ENCODE peak calls at places on chromosomes 16 and 17, in five cellular contexts. E is CD8-positive, alpha-beta T cell; I is SJCRH30; Z is HAP-1; P is mucosa of descending colon. M is an unnamed sample. For H3K4me1, the result is how much of the 10 kb centered on the place peaks cover.

GRCh38 chr16:83994087-83994486 is 26.0 kb downstream of the NECAB2 start:
- DNase-seq in Z (no peak), E (no peak), P (no peak), I (no peak), M (no peak)

GRCh38 chr16:24700549-24701392 is 28.7 kb upstream of the TNRC6A start:
- DNase-seq in Z (no peak), P (peak), I (peak), E (no peak), M (peak)

GRCh38 chr17:29240477-29240876 is 6.2 kb upstream of the CRYBA1 start:
- DNase-seq in Z (no peak), P (no peak), E (no peak), I (no peak), M (no peak)

GRCh38 chr17:75691371-75692290 is 24.5 kb downstream of the SAP30BP start:
- DNase-seq in E (no peak), I (no peak), P (peak), Z (peak), M (no peak)

GRCh38 chr17:81200695-81201580 is 21.8 kb downstream of the CEP131 start:
- DNase-seq in Z (peak), E (no peak), P (no peak), I (peak), M (peak)

GRCh38 chr16:86410529-86410928 is 99.8 kb upstream of the FOXF1 start:
- DNase-seq in I (no peak), P (no peak), E (no peak), Z (no peak), M (no peak)

GRCh38 chr16:55499951-55500350 is 8.9 kb upstream of the LPCAT2 start:
- DNase-seq in I (peak), Z (no peak), E (no peak), P (no peak), M (no peak)

GRCh38 chr16:31200821-31201510 is 1.6 kb downstream of the PYCARD start:
- DNase-seq in Z (no peak), P (no peak), E (no peak), I (peak), M (peak)

GRCh38 chr16:83943516-83944050 is 9.5 kb upstream of the OSGIN1 start:
- DNase-seq in I (no peak), E (no peak), Z (no peak), P (no peak), M (no peak)

GRCh38 chr17:45425125-45425983 is 7.3 kb downstream of the ARHGAP27 start:
- DNase-seq in E (no peak), Z (peak), I (peak), P (peak), M (peak)

GRCh38 chr17:80854220-80854619 is 137.4 kb upstream of the CHMP6 start:
- DNase-seq in Z (no peak), E (no peak), I (no peak), P (no peak), M (no peak)

GRCh38 chr17:66523378-66524174 is 221.2 kb downstream of the PRKCA start:
- DNase-seq in I (no peak), P (peak), E (no peak), Z (no peak), M (no peak)

GRCh38 chr17:5583426-5584382 is 605 bp downstream of the NLRP1 start:
- DNase-seq in E (no peak), P (no peak), Z (no peak), I (no peak), M (no peak)

GRCh38 chr16:85557083-85557975 is 55.8 kb upstream of the GSE1 start:
- DNase-seq in E (no peak), I (no peak), Z (peak), P (peak), M (peak)

GRCh38 chr17:60724647-60725046 is 47.0 kb downstream of the BCAS3 start:
- DNase-seq in P (no peak), Z (no peak), I (no peak), E (no peak), M (no peak)

GRCh38 chr17:77419547-77420475 is 279.0 kb downstream of the SEC14L1 start:
- DNase-seq in P (no peak), I (peak), E (no peak), Z (peak), M (peak)

GRCh38 chr16:78606572-78606971 is 507.1 kb downstream of the WWOX start:
- DNase-seq in I (peak), Z (peak), E (no peak), P (no peak), M (no peak)

GRCh38 chr16:1983544-1984346 is at the start of gene GFER:
- DNase-seq in Z (peak), P (peak), E (peak), I (peak), M (peak)

GRCh38 chr17:17500999-17501605 is 4.9 kb upstream of the RASD1 start:
- DNase-seq in E (no peak), I (no peak), Z (no peak), P (peak), M (no peak)

GRCh38 chr17:28402224-28402630 is 3.8 kb downstream of the SLC46A1 start:
- DNase-seq in E (no peak), Z (no peak), P (no peak), I (no peak), M (peak)

GRCh38 chr17:77466140-77466539 is 325.4 kb downstream of the SEC14L1 start:
- DNase-seq in E (no peak), Z (peak), P (no peak), I (no peak), M (no peak)

GRCh38 chr16:25606069-25606468 is 85.7 kb upstream of the HS3ST4 start:
- DNase-seq in P (no peak), Z (no peak), E (no peak), I (no peak), M (no peak)

GRCh38 chr16:78461087-78461486 is 361.6 kb downstream of the WWOX start:
- DNase-seq in E (no peak), Z (no peak), I (peak), P (no peak), M (no peak)

GRCh38 chr17:80629298-80630028 is 84.8 kb downstream of the RPTOR start:
- DNase-seq in Z (no peak), I (no peak), P (no peak), E (no peak), M (no peak)

GRCh38 chr17:81153340-81153803 is 11.9 kb upstream of the PVALEF start:
- DNase-seq in P (no peak), I (peak), Z (no peak), E (no peak), M (no peak)

GRCh38 chr16:15464401-15465186 is 30.2 kb downstream of the BMERB1 start:
- DNase-seq in E (no peak), Z (no peak), P (no peak), I (no peak), M (no peak)

GRCh38 chr16:27463741-27464662 is 62.0 kb downstream of the IL21R start:
- DNase-seq in E (peak), I (no peak), Z (no peak), P (no peak), M (no peak)

GRCh38 chr16:35195173-35195863 is 1735.9 kb downstream of the TP53TG3F start:
- DNase-seq in I (no peak), E (no peak), Z (no peak), P (no peak), M (no peak)

DNA sequence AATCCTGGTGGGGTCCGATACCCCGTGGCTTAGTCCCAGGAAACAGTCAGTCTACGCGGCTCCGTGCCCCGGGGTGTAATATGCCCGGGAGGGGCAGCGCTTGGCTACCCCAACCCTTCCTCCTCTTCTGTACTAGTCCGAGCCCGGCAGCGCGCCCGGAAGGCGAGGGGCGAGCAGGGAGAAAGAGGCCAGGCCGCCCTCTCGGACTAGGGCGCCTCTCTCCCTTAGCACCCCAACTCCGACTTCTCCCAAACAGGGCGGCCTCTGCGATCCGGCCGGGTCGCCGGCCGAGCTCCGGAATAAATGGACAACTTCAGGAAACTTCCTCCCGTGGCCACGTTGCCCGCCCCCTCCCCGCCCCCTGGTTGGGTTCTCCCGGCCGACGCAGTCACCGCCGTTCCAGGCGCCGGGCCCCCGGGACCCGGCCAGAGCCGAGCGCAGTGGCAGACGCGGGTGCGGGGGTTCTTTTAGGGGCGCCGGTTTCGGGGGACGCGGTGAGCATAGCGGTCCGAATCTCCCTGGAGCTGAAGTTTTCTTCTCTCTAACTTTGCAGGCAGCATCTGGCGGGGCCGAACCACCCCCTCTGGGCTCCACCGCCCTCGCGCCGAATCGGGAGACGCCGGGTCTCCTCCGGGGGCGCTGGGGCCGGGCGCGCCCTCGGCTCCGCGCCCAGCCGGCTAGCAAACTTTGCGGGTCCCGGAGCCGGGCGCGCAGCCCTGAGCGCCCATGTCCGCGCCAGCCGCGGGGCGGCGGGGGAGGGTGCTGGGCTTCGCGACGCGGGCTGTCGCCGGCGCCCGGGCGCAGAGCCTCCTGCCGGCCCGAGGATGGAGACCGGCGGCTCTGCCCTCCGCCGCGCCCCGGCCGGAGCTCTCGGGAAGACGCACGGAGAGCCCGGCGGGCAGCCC is at the start of gene SDK2:
- DNase-seq in I (peak), Z (no peak), E (no peak), P (peak), M (no peak)
- H3K4me3 ChIP-seq in I (peak), Z (peak), E (peak), P (no peak), M (peak)

DNA sequence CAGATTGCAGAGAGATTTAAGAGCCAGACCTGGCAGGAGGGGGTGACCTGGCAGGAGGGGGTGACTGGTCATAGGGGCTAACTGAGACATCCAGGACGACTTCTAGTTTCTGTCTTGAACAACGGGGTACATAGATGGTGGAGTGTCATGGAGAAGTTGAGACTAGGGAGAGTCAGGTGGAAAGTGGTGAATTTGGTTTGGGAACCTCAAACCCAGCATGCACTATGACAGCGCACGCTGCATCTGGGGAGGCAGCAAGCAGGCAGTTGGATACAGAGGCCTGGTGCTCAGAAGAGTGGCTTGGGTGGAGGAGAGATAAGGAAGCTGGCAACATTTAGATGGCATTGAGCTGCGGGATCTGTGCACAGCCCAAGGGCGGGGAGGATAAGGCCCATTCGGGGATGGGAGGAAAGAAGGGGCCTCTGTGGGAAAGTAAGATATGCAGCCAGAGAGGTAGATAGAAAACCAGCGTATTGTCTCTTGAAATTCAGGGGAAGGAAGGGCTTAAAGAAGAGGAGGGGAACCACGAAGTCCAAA is 4.5 kb downstream of the RIPOR1 start:
- DNase-seq in P (no peak), Z (no peak), E (no peak), I (no peak), M (no peak)
- H3K4me1 ChIP-seq in P (under half), Z (under half), E (under half), I (under half), M (under half)

GRCh38 chr17:55284001-55284884 is 19.5 kb downstream of the HLF start:
- DNase-seq in I (no peak), Z (no peak), E (no peak), P (peak), M (peak)

GRCh38 chr17:55283256-55283965 is 18.7 kb downstream of the HLF start:
- DNase-seq in Z (no peak), P (no peak), I (no peak), E (no peak), M (no peak)

GRCh38 chr17:55285340-55286301 is 20.9 kb downstream of the HLF start:
- DNase-seq in I (no peak), P (peak), E (no peak), Z (no peak), M (peak)

GRCh38 chr17:55286681-55287589 is 22.2 kb downstream of the HLF start:
- DNase-seq in P (peak), I (no peak), E (no peak), Z (no peak), M (peak)

DNA sequence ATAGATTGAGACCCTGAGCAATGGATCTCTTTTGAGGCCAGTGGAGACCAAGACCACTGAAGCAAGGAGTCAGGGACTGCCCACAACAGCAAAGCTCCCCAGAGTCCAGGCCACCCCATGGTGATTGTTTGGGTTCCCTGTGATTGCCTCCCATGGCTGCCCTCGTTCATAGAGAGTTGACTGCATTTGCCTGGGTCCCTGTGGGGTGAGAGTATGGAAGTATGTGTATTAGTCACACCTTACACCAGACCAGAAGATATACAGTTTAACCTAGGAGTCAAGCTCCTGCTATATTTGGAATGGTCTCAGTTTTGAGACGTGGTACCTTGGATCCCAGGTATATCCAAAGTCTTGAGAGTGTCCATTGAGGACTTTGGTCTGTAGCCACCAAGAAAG is 20.2 kb downstream of the HLF start:
- DNase-seq in E (no peak), Z (no peak), I (no peak), P (no peak), M (no peak)
- H3K4me3 ChIP-seq in E (no peak), Z (no peak), I (no peak), P (no peak), M (no peak)

DNA sequence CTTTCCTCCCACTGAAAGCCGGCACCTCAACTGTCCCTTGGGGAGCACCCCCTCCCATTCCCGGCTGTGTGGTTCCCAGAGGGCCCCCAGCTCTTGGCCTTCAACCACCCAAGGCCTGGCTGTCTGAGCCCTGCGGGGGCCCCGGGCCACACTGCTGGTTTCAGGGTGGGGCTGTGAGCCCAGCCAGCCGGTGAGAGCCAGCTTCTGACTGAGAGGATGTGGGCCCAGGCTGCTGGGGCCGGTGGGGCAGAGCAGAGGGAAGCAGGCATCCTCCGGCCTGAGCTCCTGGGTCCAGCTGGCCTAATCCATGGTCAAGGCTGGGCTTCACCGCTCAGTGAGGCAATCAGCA is 875 bp upstream of the LGALS3BP start:
- DNase-seq in Z (no peak), P (peak), E (no peak), I (no peak), M (no peak)
- H3K4me1 ChIP-seq in Z (under half), P (under half), E (under half), I (under half), M (under half)

GRCh38 chr16:49276646-49277385 is 4.8 kb downstream of the CBLN1 start:
- DNase-seq in I (no peak), Z (no peak), P (no peak), E (no peak), M (no peak)
- H3K4me3 ChIP-seq in I (no peak), Z (no peak), P (no peak), E (no peak), M (no peak)

GRCh38 chr17:69579961-69580677 is 165.6 kb downstream of the MAP2K6 start:
- DNase-seq in E (no peak), Z (no peak), P (no peak), I (no peak), M (no peak)

GRCh38 chr17:69575346-69575761 is 160.9 kb downstream of the MAP2K6 start:
- DNase-seq in I (peak), P (no peak), Z (no peak), E (no peak), M (no peak)

GRCh38 chr17:69578385-69578936 is 164.0 kb downstream of the MAP2K6 start:
- DNase-seq in Z (no peak), P (no peak), E (no peak), I (no peak), M (no peak)

GRCh38 chr17:69577098-69577497 is 162.6 kb downstream of the MAP2K6 start:
- DNase-seq in P (no peak), Z (no peak), I (no peak), E (no peak), M (no peak)

DNA sequence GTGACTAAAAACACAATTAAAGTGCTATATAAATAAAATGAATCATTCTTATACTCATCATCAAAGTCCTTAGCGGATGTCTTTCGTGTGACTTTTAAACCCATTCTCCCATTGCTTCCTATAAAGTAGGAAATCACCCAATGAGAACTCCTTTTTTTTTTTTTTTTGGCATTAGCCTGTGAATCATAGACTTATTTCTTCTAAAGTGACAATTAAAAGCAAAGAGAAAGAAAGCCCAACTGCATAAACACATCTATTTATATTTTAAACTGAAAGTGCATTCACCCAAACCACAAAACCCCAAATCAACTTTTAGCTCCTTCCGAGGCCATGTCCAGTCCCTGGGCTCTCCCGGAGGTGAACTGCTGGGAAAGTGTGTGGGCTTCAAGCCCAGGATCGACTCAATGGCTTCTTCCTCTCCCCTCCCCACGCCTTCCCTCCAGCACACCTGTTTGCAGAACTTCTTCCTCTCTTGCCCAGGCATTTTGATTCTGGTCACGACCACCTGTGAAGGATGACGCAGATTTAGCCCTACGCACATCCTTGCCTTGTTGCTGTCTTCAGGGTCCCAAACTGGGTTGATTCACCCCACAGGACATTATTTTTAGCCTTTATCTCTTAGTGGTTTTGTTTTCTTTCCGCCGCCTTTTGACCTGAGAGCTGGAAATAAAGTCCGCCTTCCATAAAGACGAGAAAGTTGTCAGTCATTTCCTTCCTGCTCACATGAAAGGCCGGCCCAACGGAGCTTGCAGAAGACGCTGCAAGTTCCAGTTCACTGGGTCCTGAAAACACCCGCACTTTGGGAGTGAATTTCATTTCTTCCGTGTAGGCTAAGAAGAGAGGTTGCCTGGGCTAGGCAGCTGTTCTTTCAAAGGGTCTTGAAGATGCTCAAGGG is 166.8 kb downstream of the MAP2K6 start:
- DNase-seq in P (no peak), Z (no peak), E (no peak), I (no peak), M (no peak)
- H3K4me1 ChIP-seq in P (under half), Z (under half), E (under half), I (under half), M (under half)

GRCh38 chr16:47470810-47471209 is 9.7 kb downstream of the PHKB start:
- DNase-seq in E (no peak), I (no peak), Z (no peak), P (no peak), M (no peak)
- H3K4me3 ChIP-seq in E (no peak), I (no peak), Z (no peak), P (no peak), M (no peak)

M was measured in Caco-2.